ENCODE peak calls at places on chromosomes 11 and 22, in seven cellular contexts. W, F, M, D, K, R and B are unnamed samples.

GRCh38 chr11:83070878-83071640 is 638 bp downstream of the RAB30 start:
- DNase-seq in W (peak; percentile 34), R (no peak), K (peak; percentile 49), M (peak; percentile 46), D (no peak), F (peak; percentile 6), B (peak; percentile 35)

GRCh38 chr11:72826191-72826941 is 12.2 kb downstream of the ATG16L2 start:
- DNase-seq in R (peak; percentile 10), M (no peak), W (no peak), K (no peak), F (no peak), D (no peak), B (no peak)

GRCh38 chr11:65897020-65897471 is 3.1 kb downstream of the FOSL1 start:
- DNase-seq in F (no peak), D (no peak), K (no peak), W (no peak), M (no peak), R (no peak), B (no peak)

GRCh38 chr22:50516891-50517290 is 8.5 kb downstream of the SCO2 start:
- DNase-seq in D (no peak), W (no peak), F (no peak), M (no peak), R (no peak), K (no peak), B (no peak)

GRCh38 chr11:59560290-59560701 is 49.0 kb downstream of the OR4D9 start:
- DNase-seq in W (peak; percentile 69), F (peak; percentile 66), D (peak; percentile 82), R (peak; percentile 92), M (peak; percentile 87), K (no peak), B (peak; percentile 80)

GRCh38 chr11:30758946-30759501 is 172.9 kb upstream of the MPPED2 start:
- DNase-seq in W (no peak), M (no peak), K (no peak), F (no peak), D (no peak), R (no peak), B (no peak)

GRCh38 chr11:72552399-72552910 is 118.1 kb upstream of the CLPB start:
- DNase-seq in F (no peak), D (no peak), K (no peak), R (no peak), W (no peak), M (no peak), B (no peak)

GRCh38 chr11:85974126-85974525 is 94.8 kb downstream of the PICALM start:
- DNase-seq in F (no peak), D (no peak), M (no peak), K (no peak), W (no peak), R (no peak), B (peak; percentile 6)

GRCh38 chr22:19289475-19290161 is 1.9 kb downstream of the CLTCL1 start:
- DNase-seq in M (no peak), W (no peak), D (no peak), F (no peak), K (no peak), R (no peak), B (no peak)

GRCh38 chr22:45838257-45838891 is 138.6 kb downstream of the WNT7B start:
- DNase-seq in F (no peak), D (no peak), R (no peak), M (no peak), W (no peak), K (no peak), B (no peak)